ENCODE peak calls at places on chromosome 18, in four cellular contexts. One of them, this sample, is unnamed.
A peak's percentile ranks its signal among the peaks of the same experiment; 100 is the strongest.

GRCh38 chr18:6106116-6106645 is 210.9 kb upstream of the TMEM200C start:
- DNase-seq in tibial artery: no peak
- DNase-seq in effector CD4-positive, alpha-beta T cell: no peak
- DNase-seq in mucosa of descending colon: no peak
- DNase-seq in this sample: no peak

GRCh38 chr18:9539283-9539682 is 64.0 kb downstream of the RALBP1 start:
- DNase-seq in mucosa of descending colon: no peak
- DNase-seq in tibial artery: no peak
- DNase-seq in effector CD4-positive, alpha-beta T cell: no peak
- DNase-seq in this sample: no peak

GRCh38 chr18:49022311-49023280 is 71.8 kb upstream of the SMAD7 start:
- DNase-seq in effector CD4-positive, alpha-beta T cell: no peak
- DNase-seq in mucosa of descending colon: no peak
- DNase-seq in tibial artery: peak; percentile 47
- DNase-seq in this sample: peak; percentile 16

GRCh38 chr18:41646915-41647314 is 308.1 kb upstream of the PIK3C3 start:
- DNase-seq in effector CD4-positive, alpha-beta T cell: no peak
- DNase-seq in mucosa of descending colon: no peak
- DNase-seq in tibial artery: no peak
- DNase-seq in this sample: no peak

GRCh38 chr18:53838796-53839195 is 385.7 kb downstream of the MBD2 start:
- DNase-seq in mucosa of descending colon: no peak
- DNase-seq in effector CD4-positive, alpha-beta T cell: no peak
- DNase-seq in tibial artery: no peak
- DNase-seq in this sample: no peak

GRCh38 chr18:48308027-48308635 is 101.1 kb downstream of the ZBTB7C start:
- DNase-seq in tibial artery: no peak
- DNase-seq in mucosa of descending colon: no peak
- DNase-seq in effector CD4-positive, alpha-beta T cell: no peak
- DNase-seq in this sample: peak; percentile 40

GRCh38 chr18:74146756-74147155 is 878 bp downstream of the FBXO15 start:
- DNase-seq in mucosa of descending colon: no peak
- DNase-seq in tibial artery: no peak
- DNase-seq in effector CD4-positive, alpha-beta T cell: no peak
- DNase-seq in this sample: no peak

GRCh38 chr18:23401400-23402347 is 51.4 kb upstream of the RIOK3 start:
- DNase-seq in effector CD4-positive, alpha-beta T cell: no peak
- DNase-seq in tibial artery: no peak
- DNase-seq in mucosa of descending colon: peak; percentile 69
- DNase-seq in this sample: peak; percentile 51

GRCh38 chr18:28398491-28398890 is 221.6 kb upstream of the CDH2 start:
- DNase-seq in tibial artery: no peak
- DNase-seq in effector CD4-positive, alpha-beta T cell: no peak
- DNase-seq in mucosa of descending colon: no peak
- DNase-seq in this sample: no peak

GRCh38 chr18:46379323-46379950 is 275.3 kb downstream of the HAUS1 start:
- DNase-seq in tibial artery: no peak
- DNase-seq in effector CD4-positive, alpha-beta T cell: no peak
- DNase-seq in mucosa of descending colon: no peak
- DNase-seq in this sample: no peak

GRCh38 chr18:27313678-27314077 is 128.6 kb upstream of the CHST9 start:
- DNase-seq in mucosa of descending colon: no peak
- DNase-seq in effector CD4-positive, alpha-beta T cell: no peak
- DNase-seq in tibial artery: no peak
- DNase-seq in this sample: no peak

GRCh38 chr18:2917255-2918047 is 70.6 kb downstream of the EMILIN2 start:
- DNase-seq in mucosa of descending colon: peak; percentile 72
- DNase-seq in effector CD4-positive, alpha-beta T cell: no peak
- DNase-seq in tibial artery: no peak
- DNase-seq in this sample: peak; percentile 50

GRCh38 chr18:61967242-61967891 is 74.6 kb upstream of the RNF152 start:
- DNase-seq in effector CD4-positive, alpha-beta T cell: no peak
- DNase-seq in tibial artery: no peak
- DNase-seq in mucosa of descending colon: no peak
- DNase-seq in this sample: no peak

GRCh38 chr18:22302152-22302551 is 115.6 kb downstream of the CTAGE1 start:
- DNase-seq in mucosa of descending colon: no peak
- DNase-seq in tibial artery: no peak
- DNase-seq in effector CD4-positive, alpha-beta T cell: no peak
- DNase-seq in this sample: no peak

GRCh38 chr18:48230459-48231113 is 178.6 kb downstream of the ZBTB7C start:
- DNase-seq in tibial artery: no peak
- DNase-seq in effector CD4-positive, alpha-beta T cell: no peak
- DNase-seq in mucosa of descending colon: peak; percentile 68
- DNase-seq in this sample: peak; percentile 79

GRCh38 chr18:54825626-54826344 is 2.5 kb upstream of the RAB27B start:
- DNase-seq in tibial artery: no peak
- DNase-seq in mucosa of descending colon: no peak
- DNase-seq in effector CD4-positive, alpha-beta T cell: no peak
- DNase-seq in this sample: no peak

GRCh38 chr18:7926526-7926925 is 359.4 kb downstream of the PTPRM start:
- DNase-seq in mucosa of descending colon: no peak
- DNase-seq in tibial artery: no peak
- DNase-seq in effector CD4-positive, alpha-beta T cell: no peak
- DNase-seq in this sample: no peak

GRCh38 chr18:59114160-59114559 is 25.5 kb upstream of the SEC11C start:
- DNase-seq in mucosa of descending colon: no peak
- DNase-seq in tibial artery: no peak
- DNase-seq in effector CD4-positive, alpha-beta T cell: no peak
- DNase-seq in this sample: no peak

GRCh38 chr18:37253424-37254255 is 312.0 kb downstream of the CELF4 start:
- DNase-seq in tibial artery: no peak
- DNase-seq in mucosa of descending colon: no peak
- DNase-seq in effector CD4-positive, alpha-beta T cell: no peak
- DNase-seq in this sample: peak; percentile 21

GRCh38 chr18:78892721-78893120 is 86.9 kb upstream of the SALL3 start:
- DNase-seq in mucosa of descending colon: no peak
- DNase-seq in effector CD4-positive, alpha-beta T cell: no peak
- DNase-seq in tibial artery: no peak
- DNase-seq in this sample: no peak

This sample was measured in colonic mucosa.